ENCODE peak calls at places on chromosomes 1 and 21, in ten cellular contexts. G is HS-5, W is GM10248, S is HCEC 1CT, K is body of pancreas, X is AG20443, R is left cardiac atrium, L is HCT116, U is HFF-Myc, J is hippocampal formation. T is an unnamed sample.

GRCh38 chr21:20570824-20571232 is 427.4 kb upstream of the NCAM2 start:
- DNase-seq in G (no peak), W (no peak), S (no peak), K (no peak), X (no peak), R (no peak), L (no peak), U (no peak), J (no peak), T (no peak)

GRCh38 chr21:43578677-43579313 is 80.5 kb downstream of the HSF2BP start:
- DNase-seq in G (no peak), W (no peak), S (no peak), K (peak; percentile 32), X (peak; percentile 45), R (no peak), L (no peak), U (no peak), J (no peak), T (no peak)

GRCh38 chr21:27190601-27191000 is 223.7 kb upstream of the ADAMTS5 start:
- DNase-seq in G (no peak), W (no peak), S (no peak), K (no peak), X (peak; percentile 12), R (no peak), L (no peak), U (no peak), J (no peak), T (peak; percentile 65)

GRCh38 chr1:181134543-181135461 is 46.3 kb downstream of the IER5 start:
- DNase-seq in G (no peak), W (peak; percentile 73), S (no peak), K (peak; percentile 84), X (peak; percentile 85), R (no peak), L (no peak), U (peak; percentile 73), J (no peak), T (no peak)

GRCh38 chr1:155671750-155672149 is 16.8 kb downstream of the YY1AP1 start:
- DNase-seq in G (no peak), W (no peak), S (no peak), K (no peak), X (no peak), R (no peak), L (no peak), U (no peak), J (no peak), T (no peak)

GRCh38 chr1:19557609-19558051 is 72.3 kb upstream of the CAPZB start:
- DNase-seq in G (no peak), W (no peak), S (peak; percentile 4), K (no peak), X (no peak), R (no peak), L (no peak), U (no peak), J (no peak), T (no peak)

GRCh38 chr1:236164273-236164672 is 21.9 kb downstream of the GPR137B start:
- DNase-seq in G (no peak), W (no peak), S (no peak), K (no peak), X (no peak), R (no peak), L (no peak), U (no peak), J (no peak), T (no peak)

GRCh38 chr1:235979716-235980338 is 85.1 kb downstream of the NID1 start:
- DNase-seq in G (no peak), W (no peak), S (no peak), K (no peak), X (no peak), R (no peak), L (no peak), U (no peak), J (no peak), T (no peak)

GRCh38 chr1:98761238-98761637 is 99.7 kb downstream of the SNX7 start:
- DNase-seq in G (no peak), W (no peak), S (no peak), K (no peak), X (no peak), R (no peak), L (no peak), U (no peak), J (no peak), T (no peak)

GRCh38 chr1:172176206-172176605 is 244.3 kb upstream of the C1orf105 start:
- DNase-seq in G (no peak), W (no peak), S (no peak), K (no peak), X (no peak), R (no peak), L (no peak), U (no peak), J (no peak), T (no peak)

GRCh38 chr1:114152211-114153050 is 1.2 kb downstream of the SYT6 start:
- DNase-seq in G (no peak), W (no peak), S (no peak), K (peak; percentile 56), X (peak; percentile 90), R (peak; percentile 46), L (no peak), U (no peak), J (no peak), T (no peak)

GRCh38 chr1:56376188-56376984 is 203.0 kb downstream of the PLPP3 start:
- DNase-seq in G (peak; percentile 11), W (no peak), S (peak; percentile 8), K (no peak), X (peak; percentile 75), R (peak; percentile 50), L (peak; percentile 19), U (no peak), J (no peak), T (peak; percentile 57)

GRCh38 chr1:47724427-47724999 is 272.7 kb downstream of the TRABD2B start:
- DNase-seq in G (no peak), W (no peak), S (no peak), K (no peak), X (no peak), R (no peak), L (no peak), U (no peak), J (no peak), T (no peak)

GRCh38 chr1:109765483-109765815 is 1.7 kb upstream of the EPS8L3 start:
- DNase-seq in G (no peak), W (no peak), S (no peak), K (no peak), X (no peak), R (no peak), L (no peak), U (no peak), J (no peak), T (no peak)

GRCh38 chr1:24769656-24770651 is 24.7 kb downstream of the CLIC4 start:
- DNase-seq in G (peak; percentile 88), W (peak; percentile 50), S (peak; percentile 98), K (no peak), X (peak; percentile 77), R (no peak), L (no peak), U (peak; percentile 87), J (no peak), T (peak; percentile 72)

GRCh38 chr1:233647625-233648024 is 33.7 kb downstream of the KCNK1 start:
- DNase-seq in G (no peak), W (no peak), S (no peak), K (no peak), X (no peak), R (no peak), L (no peak), U (no peak), J (no peak), T (no peak)

GRCh38 chr1:66520655-66521054 is 13.3 kb upstream of the SGIP1 start:
- DNase-seq in G (no peak), W (no peak), S (no peak), K (no peak), X (no peak), R (no peak), L (no peak), U (no peak), J (no peak), T (no peak)

GRCh38 chr1:68308034-68308433 is 75.7 kb upstream of the WLS start:
- DNase-seq in G (no peak), W (no peak), S (no peak), K (peak; percentile 24), X (no peak), R (no peak), L (no peak), U (no peak), J (no peak), T (no peak)

GRCh38 chr1:35570589-35571137 is 2.5 kb upstream of the TFAP2E start:
- DNase-seq in G (no peak), W (no peak), S (no peak), K (no peak), X (no peak), R (no peak), L (no peak), U (no peak), J (no peak), T (no peak)

T was measured in HS-27A.